ENCODE peak calls at places on chromosomes 12 and 14, in four cellular contexts. One of them, this sample, is unnamed.

GRCh38 chr12:75850751-75851462 is 180.7 kb downstream of the PHLDA1 start:
- DNase-seq in Kasumi-1: no peak
- DNase-seq in T-helper 2 cell: no peak
- DNase-seq in activated CD8-positive, alpha-beta memory T cell treated with anti-CD3 and anti-CD28 coated beads, Interleukin-2, amount 50 U/mL, for 48 hours: no peak
- DNase-seq in this sample: no peak

GRCh38 chr12:26187429-26187828 is 7.9 kb upstream of the SSPN start:
- DNase-seq in activated CD8-positive, alpha-beta memory T cell treated with anti-CD3 and anti-CD28 coated beads, Interleukin-2, amount 50 U/mL, for 48 hours: no peak
- DNase-seq in Kasumi-1: no peak
- DNase-seq in T-helper 2 cell: no peak
- DNase-seq in this sample: no peak

GRCh38 chr14:91860238-91860637 is 7.1 kb downstream of the TC2N start:
- DNase-seq in T-helper 2 cell: no peak
- DNase-seq in Kasumi-1: no peak
- DNase-seq in activated CD8-positive, alpha-beta memory T cell treated with anti-CD3 and anti-CD28 coated beads, Interleukin-2, amount 50 U/mL, for 48 hours: no peak
- DNase-seq in this sample: no peak

GRCh38 chr12:76029982-76030377 is 1.6 kb downstream of the PHLDA1 start:
- DNase-seq in activated CD8-positive, alpha-beta memory T cell treated with anti-CD3 and anti-CD28 coated beads, Interleukin-2, amount 50 U/mL, for 48 hours: peak; percentile 73
- DNase-seq in T-helper 2 cell: peak; percentile 6
- DNase-seq in Kasumi-1: no peak
- DNase-seq in this sample: no peak

GRCh38 chr14:73426877-73427276 is 31.5 kb downstream of the NUMB start:
- DNase-seq in activated CD8-positive, alpha-beta memory T cell treated with anti-CD3 and anti-CD28 coated beads, Interleukin-2, amount 50 U/mL, for 48 hours: no peak
- DNase-seq in Kasumi-1: no peak
- DNase-seq in T-helper 2 cell: no peak
- DNase-seq in this sample: no peak

GRCh38 chr14:68372363-68372762 is 420.5 kb downstream of the ZFP36L1 start:
- DNase-seq in T-helper 2 cell: no peak
- DNase-seq in activated CD8-positive, alpha-beta memory T cell treated with anti-CD3 and anti-CD28 coated beads, Interleukin-2, amount 50 U/mL, for 48 hours: no peak
- DNase-seq in Kasumi-1: no peak
- DNase-seq in this sample: no peak

GRCh38 chr12:103455020-103455763 is 40.6 kb downstream of the C12orf42 start:
- DNase-seq in activated CD8-positive, alpha-beta memory T cell treated with anti-CD3 and anti-CD28 coated beads, Interleukin-2, amount 50 U/mL, for 48 hours: no peak
- DNase-seq in Kasumi-1: peak; percentile 51
- DNase-seq in T-helper 2 cell: no peak
- DNase-seq in this sample: no peak

GRCh38 chr12:30458453-30458852 is 237.2 kb downstream of the IPO8 start:
- DNase-seq in T-helper 2 cell: no peak
- DNase-seq in activated CD8-positive, alpha-beta memory T cell treated with anti-CD3 and anti-CD28 coated beads, Interleukin-2, amount 50 U/mL, for 48 hours: no peak
- DNase-seq in Kasumi-1: no peak
- DNase-seq in this sample: no peak

GRCh38 chr12:94873368-94874085 is 130.0 kb downstream of the NDUFA12 start:
- DNase-seq in Kasumi-1: no peak
- DNase-seq in activated CD8-positive, alpha-beta memory T cell treated with anti-CD3 and anti-CD28 coated beads, Interleukin-2, amount 50 U/mL, for 48 hours: no peak
- DNase-seq in T-helper 2 cell: no peak
- DNase-seq in this sample: no peak

GRCh38 chr14:89957791-89958190 is 2.1 kb downstream of the TDP1 start:
- DNase-seq in activated CD8-positive, alpha-beta memory T cell treated with anti-CD3 and anti-CD28 coated beads, Interleukin-2, amount 50 U/mL, for 48 hours: no peak
- DNase-seq in T-helper 2 cell: no peak
- DNase-seq in Kasumi-1: no peak
- DNase-seq in this sample: no peak

GRCh38 chr12:128968668-128969067 is 115.4 kb downstream of the GLT1D1 start:
- DNase-seq in Kasumi-1: no peak
- DNase-seq in activated CD8-positive, alpha-beta memory T cell treated with anti-CD3 and anti-CD28 coated beads, Interleukin-2, amount 50 U/mL, for 48 hours: no peak
- DNase-seq in T-helper 2 cell: no peak
- DNase-seq in this sample: no peak

GRCh38 chr12:132568826-132569480 is 41.4 kb downstream of the LRCOL1 start:
- DNase-seq in Kasumi-1: no peak
- DNase-seq in activated CD8-positive, alpha-beta memory T cell treated with anti-CD3 and anti-CD28 coated beads, Interleukin-2, amount 50 U/mL, for 48 hours: no peak
- DNase-seq in T-helper 2 cell: no peak
- DNase-seq in this sample: no peak

GRCh38 chr12:26239508-26240328 is 44.3 kb downstream of the SSPN start:
- DNase-seq in Kasumi-1: peak; percentile 11
- DNase-seq in T-helper 2 cell: no peak
- DNase-seq in activated CD8-positive, alpha-beta memory T cell treated with anti-CD3 and anti-CD28 coated beads, Interleukin-2, amount 50 U/mL, for 48 hours: no peak
- DNase-seq in this sample: no peak

GRCh38 chr12:89707623-89707991 is 1.0 kb downstream of the ATP2B1 start:
- DNase-seq in Kasumi-1: peak; percentile 14
- DNase-seq in activated CD8-positive, alpha-beta memory T cell treated with anti-CD3 and anti-CD28 coated beads, Interleukin-2, amount 50 U/mL, for 48 hours: peak; percentile 66
- DNase-seq in T-helper 2 cell: no peak
- DNase-seq in this sample: no peak

GRCh38 chr14:68843471-68844209 is 50.8 kb upstream of the ZFP36L1 start:
- DNase-seq in activated CD8-positive, alpha-beta memory T cell treated with anti-CD3 and anti-CD28 coated beads, Interleukin-2, amount 50 U/mL, for 48 hours: peak; percentile 90
- DNase-seq in T-helper 2 cell: peak; percentile 62
- DNase-seq in Kasumi-1: peak; percentile 68
- DNase-seq in this sample: no peak

GRCh38 chr12:69608114-69608513 is 2.6 kb downstream of the LRRC10 start:
- DNase-seq in T-helper 2 cell: no peak
- DNase-seq in activated CD8-positive, alpha-beta memory T cell treated with anti-CD3 and anti-CD28 coated beads, Interleukin-2, amount 50 U/mL, for 48 hours: no peak
- DNase-seq in Kasumi-1: peak; percentile 12
- DNase-seq in this sample: no peak

GRCh38 chr12:6326316-6326959 is 15.4 kb downstream of the TNFRSF1A start:
- DNase-seq in Kasumi-1: peak; percentile 27
- DNase-seq in activated CD8-positive, alpha-beta memory T cell treated with anti-CD3 and anti-CD28 coated beads, Interleukin-2, amount 50 U/mL, for 48 hours: no peak
- DNase-seq in T-helper 2 cell: no peak
- DNase-seq in this sample: no peak

GRCh38 chr12:66168410-66168809 is 1.4 kb downstream of the TMBIM4 start:
- DNase-seq in activated CD8-positive, alpha-beta memory T cell treated with anti-CD3 and anti-CD28 coated beads, Interleukin-2, amount 50 U/mL, for 48 hours: no peak
- DNase-seq in Kasumi-1: no peak
- DNase-seq in T-helper 2 cell: no peak
- DNase-seq in this sample: no peak

GRCh38 chr12:56629459-56630179 is 507 bp downstream of the BAZ2A start:
- DNase-seq in T-helper 2 cell: peak; percentile 44
- DNase-seq in activated CD8-positive, alpha-beta memory T cell treated with anti-CD3 and anti-CD28 coated beads, Interleukin-2, amount 50 U/mL, for 48 hours: peak; percentile 72
- DNase-seq in Kasumi-1: peak; percentile 42
- DNase-seq in this sample: no peak

This sample was measured in vagina.